ENCODE peak calls at places on chromosome 18, in five cellular contexts. Z, T, G, Y and W are unnamed samples.

GRCh38 chr18:3590096-3590655 is 140.2 kb downstream of the TGIF1 start:
- DNase-seq in Y (no peak), G (no peak), T (no peak), Z (no peak), W (no peak)

GRCh38 chr18:21191596-21192307 is 50.3 kb upstream of the GREB1L start:
- DNase-seq in G (peak; percentile 52), Z (no peak), T (no peak), Y (peak; percentile 17), W (no peak)

GRCh38 chr18:12625242-12625641 is 32.7 kb downstream of the SPIRE1 start:
- DNase-seq in Z (no peak), G (no peak), T (no peak), Y (no peak), W (no peak)

GRCh38 chr18:26190506-26190905 is 35.7 kb upstream of the TAF4B start:
- DNase-seq in G (peak; percentile 89), T (peak; percentile 37), Y (no peak), Z (peak; percentile 77), W (peak; percentile 32)

GRCh38 chr18:63460414-63460813 is 16.3 kb upstream of the SERPINB5 start:
- DNase-seq in Z (no peak), Y (no peak), G (no peak), T (no peak), W (no peak)

GRCh38 chr18:48866028-48866733 is 84.6 kb downstream of the SMAD7 start:
- DNase-seq in G (no peak), T (no peak), Y (no peak), Z (no peak), W (no peak)

GRCh38 chr18:9792565-9793226 is 84.6 kb downstream of the RAB31 start:
- DNase-seq in Z (no peak), T (peak; percentile 31), Y (no peak), G (peak; percentile 40), W (peak; percentile 34)

GRCh38 chr18:10939822-10940221 is 209.5 kb downstream of the PIEZO2 start:
- DNase-seq in Y (no peak), G (no peak), T (no peak), Z (no peak), W (no peak)

GRCh38 chr18:49094979-49095632 is 144.3 kb upstream of the SMAD7 start:
- DNase-seq in T (no peak), G (no peak), Y (no peak), Z (no peak), W (no peak)

GRCh38 chr18:1383465-1383864 is 478.8 kb downstream of the ADCYAP1 start:
- DNase-seq in T (no peak), Y (no peak), G (no peak), Z (no peak), W (no peak)

GRCh38 chr18:3345452-3345851 is 83.5 kb downstream of the MYL12B start:
- DNase-seq in G (no peak), Y (no peak), Z (no peak), T (no peak), W (no peak)

GRCh38 chr18:3392467-3392855 is 57.5 kb upstream of the TGIF1 start:
- DNase-seq in T (no peak), Y (no peak), G (no peak), Z (no peak), W (no peak)

GRCh38 chr18:52536039-52536438 is 196.0 kb downstream of the DCC start:
- DNase-seq in Y (no peak), T (no peak), Z (no peak), G (no peak), W (no peak)

GRCh38 chr18:44973282-44973681 is 292.6 kb downstream of the SETBP1 start:
- DNase-seq in Z (no peak), G (peak; percentile 46), Y (no peak), T (no peak), W (no peak)
- TF ChIP-seq CTCF in Z (no peak), G (no peak), Y (no peak), T (no peak), W (no peak)

GRCh38 chr18:32278148-32278799 is 88.4 kb downstream of the MEP1B start:
- DNase-seq in T (no peak), Z (no peak), G (no peak), Y (no peak), W (no peak)
- TF ChIP-seq CTCF in T (no peak), Z (no peak), G (no peak), Y (no peak), W (no peak)

GRCh38 chr18:27772081-27772480 is 404.8 kb downstream of the CDH2 start:
- DNase-seq in T (no peak), G (no peak), Y (no peak), Z (no peak), W (no peak)
- TF ChIP-seq CTCF in T (no peak), G (no peak), Y (no peak), Z (no peak), W (no peak)

GRCh38 chr18:61085751-61086150 is 247.5 kb upstream of the CDH20 start:
- DNase-seq in Z (no peak), G (no peak), T (no peak), Y (no peak), W (no peak)
- TF ChIP-seq CTCF in Z (no peak), G (no peak), T (no peak), Y (no peak), W (no peak)

GRCh38 chr18:65725421-65726050 is 25.3 kb upstream of the CDH7 start:
- DNase-seq in Z (no peak), G (peak; percentile 1), T (no peak), Y (peak; percentile 28), W (peak; percentile 23)
- TF ChIP-seq CTCF in Z (no peak), G (no peak), T (peak; percentile 25), Y (peak; percentile 72), W (peak; percentile 10)

DNA sequence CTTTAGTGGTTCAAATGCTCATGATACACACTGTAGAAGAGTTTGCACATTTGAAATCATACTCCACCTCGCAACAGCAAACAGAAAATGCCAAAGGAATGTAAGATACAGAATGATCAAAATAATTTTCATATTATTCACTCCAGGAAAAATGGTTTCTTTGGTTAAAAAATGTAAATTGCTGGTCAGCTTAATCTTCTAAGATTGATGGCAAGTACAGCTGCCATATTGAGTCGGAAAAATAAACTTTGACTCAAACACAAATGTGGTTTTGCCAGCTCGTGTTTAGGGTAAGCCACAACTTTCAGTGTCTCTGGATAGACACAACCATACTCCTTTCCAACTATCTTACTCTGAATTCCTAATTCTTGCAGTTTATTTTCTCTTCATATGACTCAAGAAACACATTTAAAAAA is 154.9 kb upstream of the SMIM21 start:
- DNase-seq in Y (no peak), G (no peak), T (no peak), Z (no peak), W (no peak)
- TF ChIP-seq CTCF in Y (no peak), G (no peak), T (no peak), Z (no peak), W (no peak)

GRCh38 chr18:7720395-7720794 is 153.3 kb downstream of the PTPRM start:
- DNase-seq in Y (no peak), T (no peak), Z (no peak), G (no peak), W (no peak)

GRCh38 chr18:7725473-7725872 is 158.4 kb downstream of the PTPRM start:
- DNase-seq in Y (no peak), T (no peak), Z (no peak), G (no peak), W (no peak)

GRCh38 chr18:7723558-7723957 is 156.4 kb downstream of the PTPRM start:
- DNase-seq in Y (no peak), G (no peak), T (no peak), Z (no peak), W (no peak)

GRCh38 chr18:7721532-7721931 is 154.4 kb downstream of the PTPRM start:
- DNase-seq in Z (no peak), T (no peak), G (no peak), Y (no peak), W (no peak)

DNA sequence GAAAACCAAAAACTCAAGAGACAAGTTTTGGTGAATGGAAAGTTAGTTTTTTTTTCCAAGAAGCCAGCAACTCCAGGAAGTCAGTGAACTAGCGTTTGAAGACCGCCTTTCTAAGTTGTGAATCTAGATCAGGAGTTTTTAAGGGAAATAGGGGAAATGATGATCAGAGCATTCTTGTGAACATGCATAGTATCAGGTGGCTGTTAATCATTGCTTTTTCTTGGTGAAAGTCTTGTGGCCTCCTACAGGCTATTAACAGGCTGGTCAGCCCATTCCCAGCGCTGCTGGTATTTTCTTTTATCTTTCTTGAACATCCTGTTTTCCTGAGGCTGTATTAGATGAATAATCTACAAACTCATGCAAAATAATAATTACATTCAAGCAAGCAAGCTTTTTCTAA is 155.8 kb downstream of the PTPRM start:
- DNase-seq in Z (no peak), G (no peak), T (no peak), Y (no peak), W (no peak)
- TF ChIP-seq CTCF in Z (no peak), G (no peak), T (no peak), Y (peak; percentile 8), W (no peak)

DNA sequence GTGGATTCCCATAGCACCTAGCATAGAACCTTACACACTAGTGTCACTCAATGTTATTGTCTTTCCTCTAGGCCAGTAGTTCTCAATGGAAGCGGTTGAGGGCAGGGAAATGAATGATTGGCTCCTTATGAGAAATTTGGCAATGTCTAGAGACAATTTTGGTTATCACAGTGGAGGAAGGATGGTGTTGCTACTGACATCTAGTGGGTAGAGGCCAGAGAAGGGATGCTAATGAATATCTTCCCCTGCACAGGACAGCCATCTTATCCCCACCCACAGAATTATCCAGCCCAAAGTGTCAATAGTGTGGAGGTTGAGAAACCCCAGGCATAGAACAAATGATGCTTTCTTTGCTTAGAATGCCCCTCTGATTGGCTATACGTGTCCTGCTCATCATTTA is 15.8 kb downstream of the C18orf63 start:
- DNase-seq in T (no peak), Y (no peak), Z (no peak), G (peak; percentile 18), W (no peak)
- TF ChIP-seq CTCF in T (no peak), Y (no peak), Z (no peak), G (peak; percentile 25), W (no peak)

GRCh38 chr18:57856707-57857280 is 53.7 kb upstream of the ATP8B1 start:
- DNase-seq in Y (no peak), G (no peak), Z (no peak), T (no peak), W (no peak)

GRCh38 chr18:57856128-57856527 is 53.0 kb upstream of the ATP8B1 start:
- DNase-seq in Z (no peak), G (no peak), T (no peak), Y (no peak), W (no peak)

GRCh38 chr18:57854726-57855125 is 51.6 kb upstream of the ATP8B1 start:
- DNase-seq in Z (no peak), G (no peak), Y (no peak), T (no peak), W (no peak)

GRCh38 chr18:57863706-57864105 is 60.6 kb upstream of the ATP8B1 start:
- DNase-seq in G (no peak), Z (no peak), Y (no peak), T (no peak), W (no peak)

DNA sequence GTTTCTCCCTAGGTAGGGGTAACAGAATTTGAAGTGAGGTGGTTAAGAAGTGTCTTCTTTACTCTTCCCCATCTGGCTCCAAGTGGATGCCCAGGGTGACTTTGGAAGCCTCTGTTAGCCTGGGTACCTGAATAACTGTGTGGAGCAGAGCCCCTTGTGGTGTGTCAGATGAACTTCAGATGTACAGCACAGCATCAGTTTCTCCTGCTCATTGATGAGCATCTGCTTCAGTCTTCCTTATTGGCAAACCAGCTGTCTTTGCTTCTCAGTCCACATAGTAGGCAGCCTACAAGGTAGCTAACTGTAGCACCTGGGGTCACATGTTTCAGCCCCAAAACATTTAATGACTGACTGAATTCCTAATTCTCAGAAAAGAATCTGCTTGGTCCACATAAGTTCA is 56.2 kb upstream of the ATP8B1 start:
- DNase-seq in G (peak; percentile 55), Z (no peak), Y (no peak), T (peak; percentile 23), W (peak; percentile 29)
- TF ChIP-seq CTCF in G (peak; percentile 70), Z (peak; percentile 32), Y (peak; percentile 56), T (peak; percentile 36), W (peak; percentile 49)

GRCh38 chr18:58400337-58400885 is 228.5 kb downstream of the ALPK2 start:
- DNase-seq in G (no peak), Z (no peak), Y (no peak), T (no peak), W (no peak)
- TF ChIP-seq CTCF in G (no peak), Z (peak; percentile 0), Y (no peak), T (no peak), W (no peak)